ENCODE peak calls at places on chromosomes 11 and 22, in six cellular contexts. U is NCI-H2171; Q is activated gamma-delta T cell treated with anti-CD3 and anti-CD28 coated beads, Interleukin-2, amount 50 U/mL, for 16 hours; S is SHP77 treated with DMSO at 0.1 percent for 48 hours; W is mesenteric fat pad; R is iris pigment epithelial cell. A is an unnamed sample.

GRCh38 chr11:105202422-105202821 is 62.9 kb upstream of the CARD18 start:
- DNase-seq in Q (no peak), S (no peak), W (no peak), R (no peak), U (no peak), A (no peak)

GRCh38 chr11:120267319-120267718 is 27.4 kb downstream of the POU2F3 start:
- DNase-seq in Q (no peak), S (no peak), R (no peak), W (no peak), U (no peak), A (no peak)

GRCh38 chr11:94245121-94245520 is 59.3 kb upstream of the IZUMO1R start:
- DNase-seq in W (no peak), Q (no peak), R (no peak), U (no peak), S (no peak), A (no peak)

GRCh38 chr11:95255523-95256165 is 24.6 kb upstream of the SESN3 start:
- DNase-seq in R (no peak), W (no peak), U (no peak), S (no peak), Q (no peak), A (no peak)

GRCh38 chr11:114094516-114094915 is 35.0 kb downstream of the ZBTB16 start:
- DNase-seq in W (no peak), R (no peak), Q (no peak), S (no peak), U (no peak), A (no peak)

GRCh38 chr22:33842421-33843094 is 77.7 kb downstream of the LARGE1 start:
- DNase-seq in U (peak; percentile 20), R (no peak), Q (no peak), S (peak; percentile 44), W (no peak), A (no peak)

GRCh38 chr11:117479372-117479771 is 151.7 kb downstream of the CEP164 start:
- DNase-seq in Q (no peak), U (no peak), R (no peak), W (no peak), S (no peak), A (no peak)

GRCh38 chr22:27220349-27220748 is 563.0 kb downstream of the MIAT start:
- DNase-seq in W (no peak), U (no peak), S (no peak), R (peak; percentile 95), Q (no peak), A (peak; percentile 79)

GRCh38 chr11:24271798-24272197 is 225.1 kb upstream of the LUZP2 start:
- DNase-seq in W (no peak), Q (no peak), S (no peak), U (no peak), R (no peak), A (no peak)

GRCh38 chr11:1361882-1362281 is 27.9 kb upstream of the BRSK2 start:
- DNase-seq in S (no peak), Q (no peak), R (no peak), U (no peak), W (no peak), A (no peak)